ENCODE peak calls at places on chromosomes 11 and 22, in six cellular contexts. O is fibroblast of pulmonary artery; I is T-helper 1 cell; G is activated CD8-positive, alpha-beta T cell treated with anti-CD3 and anti-CD28 coated beads for 36 hours; Q is T-helper 9 cell; E is mesendoderm. B is an unnamed sample.
A peak's percentile ranks its signal among the peaks of the same experiment; 100 is the strongest.

GRCh38 chr22:48827228-48827810 is 1000.4 kb downstream of the BRD1 start:
- DNase-seq in O (no peak), G (no peak), I (no peak), E (no peak), Q (no peak), B (no peak)

GRCh38 chr11:77151804-77152513 is 23.9 kb downstream of the MYO7A start:
- DNase-seq in G (peak; percentile 91), Q (peak; percentile 17), O (peak; percentile 36), I (no peak), E (no peak), B (peak; percentile 23)

GRCh38 chr22:36432592-36433317 is 45.0 kb upstream of the MYH9 start:
- DNase-seq in I (no peak), O (peak; percentile 42), Q (no peak), G (no peak), E (peak; percentile 76), B (no peak)

GRCh38 chr11:65859812-65860277 is 388 bp upstream of the MUS81 start:
- DNase-seq in I (no peak), G (no peak), E (no peak), O (no peak), Q (no peak), B (no peak)

GRCh38 chr11:125215951-125216350 is 51.4 kb downstream of the PKNOX2 start:
- DNase-seq in O (no peak), E (no peak), G (no peak), Q (no peak), I (no peak), B (no peak)

GRCh38 chr11:46674463-46675287 is 25.7 kb downstream of the ARHGAP1 start:
- DNase-seq in O (no peak), I (no peak), E (peak; percentile 96), Q (no peak), G (peak; percentile 20), B (peak; percentile 46)

GRCh38 chr22:49513358-49513851 is 314.3 kb downstream of the BRD1 start:
- DNase-seq in O (no peak), E (no peak), G (no peak), Q (no peak), I (no peak), B (no peak)

GRCh38 chr11:7638710-7639642 is 34.3 kb downstream of the CYB5R2 start:
- DNase-seq in E (no peak), G (no peak), I (no peak), O (no peak), Q (no peak), B (no peak)

GRCh38 chr22:43464809-43465208 is 53.0 kb downstream of the MPPED1 start:
- DNase-seq in G (no peak), O (no peak), Q (no peak), I (no peak), E (no peak), B (no peak)

GRCh38 chr22:21674611-21675010 is 8.8 kb downstream of the PPIL2 start:
- DNase-seq in E (no peak), Q (no peak), G (no peak), I (no peak), O (no peak), B (no peak)

GRCh38 chr11:3808846-3809623 is 675 bp downstream of the PGAP2 start:
- DNase-seq in G (peak; percentile 55), O (peak; percentile 55), Q (peak; percentile 23), I (no peak), E (peak; percentile 83), B (peak; percentile 83)

GRCh38 chr22:40178417-40179409 is 988 bp downstream of the TNRC6B start:
- DNase-seq in Q (no peak), E (peak; percentile 94), I (no peak), G (peak; percentile 73), O (peak; percentile 58), B (no peak)

GRCh38 chr11:72871089-72871488 is 56.9 kb downstream of the ATG16L2 start:
- DNase-seq in Q (no peak), G (no peak), O (peak; percentile 36), E (no peak), I (no peak), B (no peak)

GRCh38 chr22:23836692-23837495 is 1.9 kb downstream of the DERL3 start:
- DNase-seq in Q (no peak), E (no peak), O (no peak), G (no peak), I (no peak), B (no peak)

GRCh38 chr22:28424427-28425080 is 255.1 kb downstream of the TTC28 start:
- DNase-seq in O (peak; percentile 63), G (no peak), Q (no peak), I (no peak), E (no peak), B (no peak)

GRCh38 chr22:42930810-42931420 is 73.8 kb upstream of the ARFGAP3 start:
- DNase-seq in E (peak; percentile 64), Q (no peak), I (no peak), G (peak; percentile 31), O (peak; percentile 31), B (no peak)

GRCh38 chr22:47715866-47716578 is 953.6 kb downstream of the TBC1D22A start:
- DNase-seq in Q (no peak), I (no peak), E (no peak), G (no peak), O (no peak), B (no peak)

GRCh38 chr11:110112457-110112856 is 19.3 kb downstream of the ZC3H12C start:
- DNase-seq in G (no peak), I (no peak), O (no peak), Q (no peak), E (no peak), B (no peak)

GRCh38 chr11:119626197-119626909 is 102.6 kb downstream of the NECTIN1 start:
- DNase-seq in E (no peak), G (no peak), Q (no peak), O (no peak), I (no peak), B (no peak)

GRCh38 chr22:44523981-44524759 is 26.1 kb upstream of the RTL6 start:
- DNase-seq in G (no peak), E (no peak), Q (no peak), O (peak; percentile 97), I (no peak), B (no peak)